ENCODE peak calls at places on chromosome 14, in five cellular contexts. M is activated gamma-delta T cell treated with Interleukin-2 at 50 U/mL for 16 hours; I is mammary epithelial cell; O is ELF-1; R is stimulated activated CD4-positive, alpha-beta T cell treated with anti-CD3 and anti-CD28 coated beads, Interleukin-4, amount 100 ng/mL, for 4 hours. S is an unnamed sample.

GRCh38 chr14:100858838-100859220 is 32.9 kb downstream of the MEG3 start:
- DNase-seq in R (no peak), M (no peak), I (no peak), O (no peak), S (no peak)

GRCh38 chr14:49189381-49189780 is 396.8 kb downstream of the RPS29 start:
- DNase-seq in I (no peak), M (no peak), O (no peak), R (no peak), S (no peak)

GRCh38 chr14:99252443-99252939 is 19.5 kb downstream of the BCL11B start:
- DNase-seq in I (no peak), R (no peak), O (no peak), M (no peak), S (no peak)

GRCh38 chr14:31492759-31493498 is 5.1 kb upstream of the GPR33 start:
- DNase-seq in M (no peak), I (peak), R (no peak), O (peak), S (no peak)

GRCh38 chr14:94942601-94943000 is 172.7 kb upstream of the GSC start:
- DNase-seq in M (no peak), R (no peak), I (no peak), O (no peak), S (no peak)

GRCh38 chr14:42002139-42002538 is 395.5 kb downstream of the LRFN5 start:
- DNase-seq in R (no peak), M (no peak), O (no peak), I (no peak), S (no peak)

GRCh38 chr14:92527724-92528123 is 14.1 kb downstream of the RIN3 start:
- DNase-seq in M (no peak), O (no peak), I (no peak), R (no peak), S (no peak)

GRCh38 chr14:77313374-77313773 is 7.3 kb downstream of the POMT2 start:
- DNase-seq in M (no peak), I (no peak), R (no peak), O (no peak), S (no peak)

GRCh38 chr14:69055125-69055524 is 76.0 kb upstream of the ACTN1 start:
- DNase-seq in I (no peak), O (no peak), R (no peak), M (no peak), S (no peak)

GRCh38 chr14:75487155-75487671 is 35.1 kb upstream of the BATF start:
- DNase-seq in I (peak), O (no peak), R (no peak), M (no peak), S (peak)

GRCh38 chr14:104563742-104564615 is 15.6 kb upstream of the C14orf180 start:
- DNase-seq in O (peak), I (peak), R (peak), M (peak), S (peak)

GRCh38 chr14:63524537-63525155 is 18.5 kb downstream of the PPP2R5E start:
- DNase-seq in M (peak), O (no peak), R (no peak), I (no peak), S (peak)

GRCh38 chr14:67010602-67011001 is 178.6 kb upstream of the GARIN2 start:
- DNase-seq in M (no peak), I (no peak), O (no peak), R (no peak), S (no peak)

GRCh38 chr14:84323963-84324362 is 1206.0 kb upstream of the FLRT2 start:
- DNase-seq in M (no peak), O (no peak), R (no peak), I (no peak), S (no peak)

GRCh38 chr14:74579447-74580274 is 32.4 kb downstream of the LTBP2 start:
- DNase-seq in I (peak), O (no peak), R (peak), M (no peak), S (no peak)

GRCh38 chr14:95652690-95653089 is 33.5 kb upstream of the TCL1B start:
- DNase-seq in I (no peak), O (peak), R (no peak), M (no peak), S (no peak)

GRCh38 chr14:90580381-90581335 is 183.8 kb downstream of the CALM1 start:
- DNase-seq in R (no peak), M (no peak), O (no peak), I (no peak), S (no peak)

GRCh38 chr14:68011629-68012028 is 192.1 kb downstream of the RAD51B start:
- DNase-seq in R (no peak), M (no peak), O (no peak), I (no peak), S (no peak)

GRCh38 chr14:81247271-81247766 is 26.6 kb upstream of the GTF2A1 start:
- DNase-seq in R (no peak), M (no peak), O (peak), I (peak), S (no peak)

GRCh38 chr14:92850492-92850891 is 56.4 kb downstream of the GOLGA5 start:
- DNase-seq in O (peak), R (no peak), I (peak), M (no peak), S (no peak)

GRCh38 chr14:103279129-103280025 is 54.7 kb upstream of the EIF5 start:
- DNase-seq in O (no peak), M (no peak), I (no peak), R (no peak), S (no peak)

GRCh38 chr14:64717870-64718269 is 13.6 kb downstream of the PLEKHG3 start:
- DNase-seq in O (no peak), I (peak), M (no peak), R (no peak), S (no peak)

GRCh38 chr14:60621386-60621785 is 27.9 kb downstream of the SIX1 start:
- DNase-seq in O (no peak), M (no peak), I (no peak), R (no peak), S (no peak)